ENCODE peak calls at places on chromosomes 6 and 20, in eight cellular contexts. One of them, this sample, is unnamed.
A peak's percentile ranks its signal among the peaks of the same experiment; 100 is the strongest.

GRCh38 chr6:684831-685636 is 7.9 kb downstream of the EXOC2 start:
- DNase-seq in NCI-H345: no peak
- DNase-seq in RPMI7951: peak; percentile 74
- DNase-seq in NCI-H226: peak; percentile 24
- DNase-seq in lower leg skin: no peak
- DNase-seq in activated CD4-positive, alpha-beta T cell treated with anti-CD3 and anti-CD28 coated beads for 1 hour: no peak
- DNase-seq in CD4-positive, alpha-beta memory T cell: no peak
- DNase-seq in aorta: no peak
- DNase-seq in this sample: no peak

GRCh38 chr6:44150317-44150917 is 8.2 kb upstream of the CAPN11 start:
- DNase-seq in activated CD4-positive, alpha-beta T cell treated with anti-CD3 and anti-CD28 coated beads for 1 hour: no peak
- DNase-seq in NCI-H345: no peak
- DNase-seq in CD4-positive, alpha-beta memory T cell: no peak
- DNase-seq in lower leg skin: no peak
- DNase-seq in aorta: peak; percentile 10
- DNase-seq in RPMI7951: no peak
- DNase-seq in NCI-H226: no peak
- DNase-seq in this sample: no peak

GRCh38 chr6:29887330-29887818 is 55.0 kb upstream of the HLA-A start:
- DNase-seq in CD4-positive, alpha-beta memory T cell: peak; percentile 62
- DNase-seq in lower leg skin: peak; percentile 90
- DNase-seq in NCI-H226: no peak
- DNase-seq in aorta: peak; percentile 72
- DNase-seq in RPMI7951: peak; percentile 56
- DNase-seq in activated CD4-positive, alpha-beta T cell treated with anti-CD3 and anti-CD28 coated beads for 1 hour: peak; percentile 12
- DNase-seq in NCI-H345: no peak
- DNase-seq in this sample: no peak

GRCh38 chr6:37783025-37783825 is 36.3 kb upstream of the ZFAND3 start:
- DNase-seq in aorta: no peak
- DNase-seq in NCI-H226: no peak
- DNase-seq in NCI-H345: peak; percentile 37
- DNase-seq in activated CD4-positive, alpha-beta T cell treated with anti-CD3 and anti-CD28 coated beads for 1 hour: no peak
- DNase-seq in CD4-positive, alpha-beta memory T cell: no peak
- DNase-seq in lower leg skin: no peak
- DNase-seq in RPMI7951: peak; percentile 56
- DNase-seq in this sample: no peak

GRCh38 chr6:16397623-16398022 is 159.2 kb downstream of the GMPR start:
- DNase-seq in CD4-positive, alpha-beta memory T cell: no peak
- DNase-seq in aorta: no peak
- DNase-seq in NCI-H345: no peak
- DNase-seq in lower leg skin: no peak
- DNase-seq in RPMI7951: peak; percentile 47
- DNase-seq in activated CD4-positive, alpha-beta T cell treated with anti-CD3 and anti-CD28 coated beads for 1 hour: no peak
- DNase-seq in NCI-H226: no peak
- DNase-seq in this sample: no peak

GRCh38 chr6:19803331-19804330 is 33.5 kb upstream of the ID4 start:
- DNase-seq in RPMI7951: no peak
- DNase-seq in lower leg skin: no peak
- DNase-seq in aorta: no peak
- DNase-seq in NCI-H226: no peak
- DNase-seq in CD4-positive, alpha-beta memory T cell: no peak
- DNase-seq in NCI-H345: peak; percentile 27
- DNase-seq in activated CD4-positive, alpha-beta T cell treated with anti-CD3 and anti-CD28 coated beads for 1 hour: no peak
- DNase-seq in this sample: no peak

GRCh38 chr20:7585126-7585679 is 355.1 kb downstream of the HAO1 start:
- DNase-seq in aorta: no peak
- DNase-seq in CD4-positive, alpha-beta memory T cell: no peak
- DNase-seq in NCI-H226: no peak
- DNase-seq in RPMI7951: no peak
- DNase-seq in lower leg skin: no peak
- DNase-seq in NCI-H345: peak; percentile 30
- DNase-seq in activated CD4-positive, alpha-beta T cell treated with anti-CD3 and anti-CD28 coated beads for 1 hour: no peak
- DNase-seq in this sample: no peak

GRCh38 chr6:54335871-54336270 is 27.6 kb downstream of the TINAG start:
- DNase-seq in NCI-H226: peak; percentile 98
- DNase-seq in NCI-H345: no peak
- DNase-seq in aorta: no peak
- DNase-seq in activated CD4-positive, alpha-beta T cell treated with anti-CD3 and anti-CD28 coated beads for 1 hour: no peak
- DNase-seq in CD4-positive, alpha-beta memory T cell: no peak
- DNase-seq in lower leg skin: no peak
- DNase-seq in RPMI7951: peak; percentile 95
- DNase-seq in this sample: no peak

GRCh38 chr6:72825265-72825918 is 203.5 kb downstream of the KCNQ5 start:
- DNase-seq in lower leg skin: no peak
- DNase-seq in CD4-positive, alpha-beta memory T cell: no peak
- DNase-seq in NCI-H345: no peak
- DNase-seq in NCI-H226: peak; percentile 52
- DNase-seq in activated CD4-positive, alpha-beta T cell treated with anti-CD3 and anti-CD28 coated beads for 1 hour: no peak
- DNase-seq in aorta: no peak
- DNase-seq in RPMI7951: peak; percentile 13
- DNase-seq in this sample: no peak

GRCh38 chr20:18916886-18917785 is 103.6 kb downstream of the SCP2D1 start:
- DNase-seq in aorta: no peak
- DNase-seq in RPMI7951: peak; percentile 65
- DNase-seq in lower leg skin: no peak
- DNase-seq in CD4-positive, alpha-beta memory T cell: no peak
- DNase-seq in activated CD4-positive, alpha-beta T cell treated with anti-CD3 and anti-CD28 coated beads for 1 hour: no peak
- DNase-seq in NCI-H345: no peak
- DNase-seq in NCI-H226: no peak
- DNase-seq in this sample: no peak

This sample was measured in NCI-H2081 treated with DMSO at 0.1 percent for 48 hours.